ENCODE peak calls at places on chromosomes 12 and 14, in seven cellular contexts. X, P, S, I, H, J and B are unnamed samples.

GRCh38 chr14:92160619-92161018 is 38.9 kb downstream of the CPSF2 start:
- DNase-seq in X (no peak), P (no peak), S (no peak), I (no peak), H (no peak), J (no peak), B (no peak)

GRCh38 chr12:59615392-59616165 is 19.8 kb downstream of the SLC16A7 start:
- DNase-seq in X (no peak), P (no peak), S (no peak), I (no peak), H (no peak), J (peak; percentile 63), B (no peak)

GRCh38 chr14:64708148-64709004 is 4.2 kb downstream of the PLEKHG3 start:
- DNase-seq in X (peak; percentile 77), P (no peak), S (no peak), I (peak; percentile 93), H (peak; percentile 65), J (no peak), B (no peak)

GRCh38 chr12:27682534-27682933 is 13.7 kb upstream of the REP15 start:
- DNase-seq in X (no peak), P (no peak), S (no peak), I (no peak), H (no peak), J (no peak), B (no peak)

GRCh38 chr12:24226745-24227350 is 277.4 kb upstream of the SOX5 start:
- DNase-seq in X (no peak), P (no peak), S (no peak), I (no peak), H (no peak), J (no peak), B (no peak)

GRCh38 chr12:16163891-16164290 is 113.6 kb downstream of the SLC15A5 start:
- DNase-seq in X (no peak), P (no peak), S (no peak), I (no peak), H (no peak), J (no peak), B (no peak)

GRCh38 chr14:101482066-101482465 is 79.2 kb upstream of the DIO3 start:
- DNase-seq in X (no peak), P (no peak), S (no peak), I (peak; percentile 23), H (no peak), J (no peak), B (no peak)

GRCh38 chr12:67986632-67987031 is 2.6 kb upstream of the IFNG-AS1 start:
- DNase-seq in X (no peak), P (no peak), S (no peak), I (no peak), H (no peak), J (no peak), B (no peak)

GRCh38 chr12:88113871-88114270 is 28.0 kb downstream of the CEP290 start:
- DNase-seq in X (no peak), P (no peak), S (no peak), I (no peak), H (no peak), J (no peak), B (no peak)

GRCh38 chr14:68343534-68344093 is 449.3 kb downstream of the ZFP36L1 start:
- DNase-seq in X (no peak), P (no peak), S (no peak), I (no peak), H (no peak), J (no peak), B (no peak)

GRCh38 chr12:5525783-5526367 is 94.0 kb downstream of the NTF3 start:
- DNase-seq in X (no peak), P (no peak), S (no peak), I (no peak), H (no peak), J (no peak), B (no peak)

GRCh38 chr12:73383584-73384229 is 1111.5 kb downstream of the TRHDE start:
- DNase-seq in X (no peak), P (no peak), S (no peak), I (no peak), H (no peak), J (no peak), B (no peak)

GRCh38 chr14:104435147-104436046 is 144.2 kb upstream of the C14orf180 start:
- DNase-seq in X (peak; percentile 62), P (no peak), S (peak; percentile 31), I (no peak), H (no peak), J (no peak), B (peak; percentile 56)

GRCh38 chr12:130451001-130451930 is 113.6 kb downstream of the PIWIL1 start:
- DNase-seq in X (no peak), P (no peak), S (no peak), I (peak; percentile 59), H (no peak), J (no peak), B (no peak)

GRCh38 chr12:133233006-133233405 is 2.7 kb downstream of the ANHX start:
- DNase-seq in X (no peak), P (no peak), S (no peak), I (no peak), H (no peak), J (no peak), B (no peak)

GRCh38 chr12:133235401-133236112 is at the start of gene ANHX:
- DNase-seq in X (no peak), P (peak; percentile 49), S (no peak), I (peak; percentile 45), H (no peak), J (no peak), B (no peak)

GRCh38 chr12:133234971-133235370 is 706 bp downstream of the ANHX start:
- DNase-seq in X (no peak), P (no peak), S (no peak), I (no peak), H (no peak), J (no peak), B (no peak)

GRCh38 chr12:133236144-133236543 is 467 bp upstream of the ANHX start:
- DNase-seq in X (no peak), P (peak; percentile 38), S (no peak), I (no peak), H (no peak), J (no peak), B (no peak)

GRCh38 chr12:133233993-133234564 is 1.6 kb downstream of the ANHX start:
- DNase-seq in X (no peak), P (no peak), S (no peak), I (peak; percentile 53), H (no peak), J (no peak), B (no peak)
- H3K9me3 ChIP-seq in X (no peaks in the 10 kb centered on the region), P (no peaks in the 10 kb centered on the region), S (no peaks in the 10 kb centered on the region), I (no peaks in the 10 kb centered on the region), H (peaks cover 35% of the 10 kb centered on the region), J (peaks cover 72% of the 10 kb centered on the region), B (no peaks in the 10 kb centered on the region)

GRCh38 chr12:115002434-115002833 is 318.5 kb upstream of the TBX3 start:
- DNase-seq in X (no peak), P (no peak), S (no peak), I (no peak), H (no peak), J (no peak), B (no peak)
- H3K4me1 ChIP-seq in X (no peaks in the 10 kb centered on the region), P (peaks cover 18% of the 10 kb centered on the region), S (no peaks in the 10 kb centered on the region), I (no peaks in the 10 kb centered on the region), H (no peaks in the 10 kb centered on the region), J (peaks cover 6% of the 10 kb centered on the region), B (peaks cover 6% of the 10 kb centered on the region)

DNA sequence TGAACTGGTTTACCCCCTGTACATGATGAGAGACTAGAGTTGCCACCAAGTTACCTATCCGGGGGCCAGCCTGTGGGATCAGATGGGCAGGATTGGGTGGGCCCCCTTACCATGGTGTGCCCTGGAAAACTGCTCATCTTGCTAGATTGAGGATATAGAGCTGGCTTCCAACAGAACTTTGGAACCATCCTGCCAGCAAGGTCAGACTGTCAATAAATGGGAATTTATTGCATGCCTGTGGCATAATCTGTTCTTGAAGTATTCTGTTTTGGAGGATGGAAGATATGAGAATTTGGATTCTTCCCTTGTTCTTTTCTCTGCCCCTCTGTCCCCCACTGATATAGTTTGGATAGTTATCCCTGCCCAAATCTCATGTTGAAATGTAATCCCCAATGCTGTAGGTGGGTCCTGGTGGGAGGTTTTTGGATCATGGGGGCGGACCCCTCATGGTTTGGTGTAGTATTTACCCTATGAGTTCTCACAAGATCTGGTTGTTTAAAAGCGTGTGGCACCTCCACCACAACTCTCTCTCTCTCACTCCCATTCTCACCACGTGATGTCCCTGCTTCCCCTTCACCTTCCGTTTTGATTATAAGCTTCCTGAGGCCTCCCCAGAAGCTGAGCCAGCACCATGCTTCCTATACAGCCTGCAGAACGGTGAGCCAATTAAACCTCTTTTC is 3.7 kb upstream of the TM9SF1 start:
- DNase-seq in X (no peak), P (no peak), S (no peak), I (no peak), H (no peak), J (no peak), B (no peak)
- H3K27ac ChIP-seq in X (no peak overlapping the region), P (no peak overlapping the region), S (no peak overlapping the region), I (no peak overlapping the region), H (peak overlapping the region; percentile 23), J (no peak overlapping the region), B (no peak overlapping the region)

DNA sequence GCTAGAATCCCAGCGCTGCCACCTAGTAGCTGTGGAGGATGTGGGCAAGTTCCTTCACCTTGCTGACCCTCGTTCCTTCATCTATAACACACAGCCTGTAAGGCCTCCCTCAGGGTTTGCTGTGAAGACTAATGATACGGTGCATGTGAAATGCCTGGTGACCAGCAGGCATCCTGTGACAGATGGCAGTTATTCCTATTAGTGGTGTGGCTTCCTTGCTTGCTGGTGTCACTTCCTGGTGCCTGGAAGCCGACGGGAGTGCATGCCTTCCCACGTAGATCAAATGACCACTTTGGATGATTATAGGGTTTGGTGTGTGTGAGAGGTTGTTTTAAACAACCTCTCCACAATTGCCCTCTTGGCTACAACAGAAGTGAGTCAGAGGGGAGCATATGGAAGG is 894.9 kb downstream of the VRK1 start:
- DNase-seq in X (no peak), P (no peak), S (no peak), I (no peak), H (no peak), J (no peak), B (no peak)
- H3K9me3 ChIP-seq in X (peaks cover 2% of the 10 kb centered on the region), P (no peaks in the 10 kb centered on the region), S (no peaks in the 10 kb centered on the region), I (no peaks in the 10 kb centered on the region), H (no peaks in the 10 kb centered on the region), J (no peaks in the 10 kb centered on the region), B (no peaks in the 10 kb centered on the region)

GRCh38 chr12:53476769-53477209 is 22.5 kb downstream of the MAP3K12 start:
- DNase-seq in X (no peak), P (no peak), S (no peak), I (no peak), H (no peak), J (no peak), B (no peak)

GRCh38 chr12:53478865-53479264 is 20.4 kb downstream of the MAP3K12 start:
- DNase-seq in X (no peak), P (no peak), S (no peak), I (no peak), H (no peak), J (no peak), B (no peak)

GRCh38 chr12:53472183-53472582 is 20.3 kb downstream of the PCBP2 start:
- DNase-seq in X (no peak), P (no peak), S (no peak), I (no peak), H (no peak), J (no peak), B (no peak)

GRCh38 chr12:53474077-53474476 is 22.2 kb downstream of the PCBP2 start:
- DNase-seq in X (no peak), P (no peak), S (no peak), I (no peak), H (no peak), J (no peak), B (no peak)

DNA sequence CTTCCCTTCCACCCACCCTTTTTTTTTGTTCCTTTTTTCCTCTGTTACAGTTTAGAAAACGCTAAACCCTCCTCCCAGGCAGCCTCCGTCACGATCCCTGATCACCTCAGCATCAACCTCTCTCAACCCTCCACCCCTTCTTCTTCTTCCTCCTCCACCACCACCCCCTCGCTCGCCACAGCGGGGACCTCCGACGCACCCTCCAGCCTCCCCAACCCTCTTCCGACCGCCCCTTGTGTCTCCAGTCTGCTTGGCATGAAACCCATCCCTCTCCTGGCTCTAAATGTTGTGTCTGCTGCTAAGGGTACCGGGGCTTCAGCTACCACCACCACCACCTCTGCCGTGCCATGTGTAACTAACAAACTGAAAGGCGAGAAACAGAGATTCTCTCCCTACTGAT is 22.9 kb downstream of the PCBP2 start:
- DNase-seq in X (no peak), P (no peak), S (no peak), I (no peak), H (no peak), J (no peak), B (peak; percentile 38)
- H3K4me1 ChIP-seq in X (no peaks in the 10 kb centered on the region), P (peaks cover 50% of the 10 kb centered on the region), S (no peaks in the 10 kb centered on the region), I (peaks cover 38% of the 10 kb centered on the region), H (peaks cover 18% of the 10 kb centered on the region), J (peaks cover 22% of the 10 kb centered on the region), B (peaks cover 24% of the 10 kb centered on the region)